ENCODE peak calls at places on chromosome 6, in six cellular contexts. B is pancreas, Y is HFF-Myc, W is right atrium auricular region, Q is fibroblast of pulmonary artery, V is dorsolateral prefrontal cortex. G is an unnamed sample.

GRCh38 chr6:143823463-143824006 is 19.6 kb upstream of the LTV1 start:
- DNase-seq in B (no peak), Y (peak), W (no peak), Q (peak), V (no peak), G (peak)

GRCh38 chr6:125154184-125155135 is 887 bp downstream of the TPD52L1 start:
- DNase-seq in B (peak), Y (no peak), W (no peak), Q (no peak), V (no peak), G (no peak)

GRCh38 chr6:54618597-54618996 is 228.0 kb upstream of the FAM83B start:
- DNase-seq in B (no peak), Y (no peak), W (no peak), Q (no peak), V (no peak), G (no peak)

GRCh38 chr6:42315991-42316378 is 98.3 kb upstream of the MRPS10 start:
- DNase-seq in B (no peak), Y (peak), W (no peak), Q (peak), V (no peak), G (peak)

GRCh38 chr6:97069363-97069762 is 144.8 kb downstream of the KLHL32 start:
- DNase-seq in B (no peak), Y (no peak), W (no peak), Q (no peak), V (no peak), G (no peak)

GRCh38 chr6:127690092-127690491 is 113.1 kb downstream of the C6orf58 start:
- DNase-seq in B (no peak), Y (peak), W (no peak), Q (peak), V (no peak), G (peak)

GRCh38 chr6:45424628-45424955 is 46.9 kb upstream of the SUPT3H start:
- DNase-seq in B (no peak), Y (no peak), W (no peak), Q (no peak), V (no peak), G (no peak)

GRCh38 chr6:167501831-167502385 is 177.0 kb downstream of the TTLL2 start:
- DNase-seq in B (peak), Y (no peak), W (no peak), Q (peak), V (no peak), G (no peak)

GRCh38 chr6:144478487-144478886 is 193.4 kb downstream of the UTRN start:
- DNase-seq in B (no peak), Y (no peak), W (no peak), Q (no peak), V (no peak), G (peak)

GRCh38 chr6:6678185-6678671 is 89.7 kb downstream of the LY86 start:
- DNase-seq in B (no peak), Y (no peak), W (no peak), Q (peak), V (no peak), G (peak)

GRCh38 chr6:39004801-39005200 is 43.8 kb upstream of the GLP1R start:
- DNase-seq in B (no peak), Y (no peak), W (no peak), Q (no peak), V (no peak), G (no peak)

GRCh38 chr6:467111-467510 is 75.6 kb downstream of the IRF4 start:
- DNase-seq in B (no peak), Y (no peak), W (peak), Q (no peak), V (no peak), G (no peak)

GRCh38 chr6:125099211-125100017 is 54.2 kb upstream of the TPD52L1 start:
- DNase-seq in B (peak), Y (peak), W (no peak), Q (peak), V (peak), G (peak)

GRCh38 chr6:164005312-164005711 is 590.8 kb downstream of the QKI start:
- DNase-seq in B (no peak), Y (no peak), W (no peak), Q (no peak), V (no peak), G (no peak)

GRCh38 chr6:154410619-154411044 is 54.0 kb upstream of the IPCEF1 start:
- DNase-seq in B (peak), Y (peak), W (peak), Q (peak), V (no peak), G (peak)

GRCh38 chr6:208973-209372 is 83.3 kb upstream of the DUSP22 start:
- DNase-seq in B (no peak), Y (no peak), W (no peak), Q (no peak), V (no peak), G (no peak)

GRCh38 chr6:157535354-157536217 is 154.6 kb downstream of the ZDHHC14 start:
- DNase-seq in B (no peak), Y (no peak), W (no peak), Q (peak), V (no peak), G (peak)

GRCh38 chr6:165769884-165770283 is 106.8 kb upstream of the PDE10A start:
- DNase-seq in B (no peak), Y (no peak), W (no peak), Q (no peak), V (no peak), G (no peak)

GRCh38 chr6:16158943-16159557 is 30.2 kb downstream of the MYLIP start:
- DNase-seq in B (no peak), Y (no peak), W (no peak), Q (no peak), V (peak), G (no peak)

GRCh38 chr6:19554356-19555225 is 282.6 kb upstream of the ID4 start:
- DNase-seq in B (peak), Y (peak), W (no peak), Q (peak), V (no peak), G (peak)

GRCh38 chr6:109397020-109397419 is 14.8 kb upstream of the CD164 start:
- DNase-seq in B (no peak), Y (no peak), W (no peak), Q (peak), V (no peak), G (peak)
- TF ChIP-seq CTCF in B (no peak), Y (peak), W (no peak), Q (peak), V (peak), G (peak)

GRCh38 chr6:75205776-75206334 is at the start of gene COL12A1:
- DNase-seq in B (peak), Y (peak), W (peak), Q (peak), V (peak), G (peak)
- H3K4me3 ChIP-seq in B (peak), Y (peak), W (peak), Q (peak), V (peak), G (peak)

DNA sequence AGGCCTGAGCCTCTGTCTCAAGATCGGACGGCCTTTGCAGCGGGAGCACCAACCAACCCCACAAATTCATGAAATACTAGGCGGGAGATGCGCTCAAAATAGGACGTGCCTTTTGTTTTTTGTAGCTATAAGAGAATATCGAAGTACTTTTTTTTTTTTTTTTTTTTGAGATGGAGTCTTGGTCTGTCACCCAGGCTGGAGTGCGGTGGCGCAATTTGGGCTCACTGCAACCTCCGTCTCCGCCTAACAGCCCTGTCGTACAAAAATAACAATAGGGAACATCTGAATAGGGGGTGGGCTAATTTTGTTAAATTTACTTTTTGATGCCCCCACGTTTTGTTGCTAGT is 5.9 kb upstream of the TUBB2A start:
- DNase-seq in B (no peak), Y (no peak), W (no peak), Q (peak), V (no peak), G (no peak)
- TF ChIP-seq CTCF in B (no peak), Y (no peak), W (no peak), Q (no peak), V (no peak), G (no peak)

DNA sequence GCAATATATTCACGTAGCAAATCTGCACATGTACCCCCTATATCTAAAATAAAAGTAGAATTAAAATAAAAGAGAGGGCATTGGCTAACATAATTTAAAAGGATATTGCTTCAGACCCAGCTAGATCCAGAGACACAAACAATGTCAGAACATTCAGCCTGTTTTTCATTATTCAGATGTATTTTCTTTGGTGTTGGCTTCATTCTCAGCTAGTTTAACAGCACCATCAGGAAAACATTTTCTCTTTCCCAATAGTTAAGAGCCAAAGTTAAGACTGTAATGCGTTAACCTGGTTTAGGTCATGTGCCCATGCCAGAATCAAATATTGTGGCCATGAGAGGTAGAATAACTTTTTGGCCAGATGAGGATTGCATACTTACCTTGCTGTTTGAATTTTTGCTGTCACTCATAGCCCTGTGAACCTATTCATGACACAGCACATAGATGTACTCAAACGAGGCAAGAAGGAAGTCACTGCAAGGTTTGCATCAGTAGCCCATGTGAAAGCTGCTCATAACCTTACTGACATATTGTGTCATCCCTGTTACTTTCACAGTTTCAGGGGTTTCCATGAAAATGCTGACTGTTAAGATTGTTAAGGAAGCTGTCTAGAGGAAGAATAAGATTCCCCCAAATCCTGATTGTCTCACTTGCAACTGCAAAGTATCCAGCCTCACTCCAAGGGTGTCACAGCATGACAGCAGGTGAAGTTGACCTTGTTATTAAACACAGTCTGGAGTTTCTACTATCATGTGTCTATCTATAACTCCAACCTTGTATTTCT is 233.1 kb downstream of the PACRG start:
- DNase-seq in B (no peak), Y (no peak), W (no peak), Q (no peak), V (no peak), G (peak)
- H3K4me3 ChIP-seq in B (no peak), Y (no peak), W (no peak), Q (no peak), V (no peak), G (no peak)